ENCODE peak calls at places on chromosomes 6 and 20, in four cellular contexts. T is K562, G is A549, S is SK-N-SH. U is an unnamed sample.

GRCh38 chr6:8238772-8239683 is 136.7 kb upstream of the EEF1E1 start:
- DNase-seq in T (no peak), G (no peak), S (peak), U (no peak)

GRCh38 chr20:48965189-48965910 is 43.8 kb downstream of the ARFGEF2 start:
- DNase-seq in T (no peak), G (no peak), S (no peak), U (no peak)

GRCh38 chr6:31922942-31923341 is 4.6 kb upstream of the C2 start:
- DNase-seq in T (peak), G (no peak), S (no peak), U (no peak)

GRCh38 chr6:16728513-16729182 is 32.6 kb downstream of the ATXN1 start:
- DNase-seq in T (no peak), G (no peak), S (no peak), U (no peak)

GRCh38 chr20:1657556-1658334 is at the start of gene SIRPG:
- DNase-seq in T (no peak), G (no peak), S (no peak), U (no peak)

GRCh38 chr20:16025084-16025483 is 548.2 kb downstream of the KIF16B start:
- DNase-seq in T (no peak), G (no peak), S (no peak), U (no peak)

GRCh38 chr6:43246301-43247114 is 3.2 kb downstream of the TTBK1 start:
- DNase-seq in T (peak), G (peak), S (peak), U (no peak)

GRCh38 chr20:23641936-23642751 is 4.4 kb upstream of the CST3 start:
- DNase-seq in T (no peak), G (no peak), S (no peak), U (no peak)

GRCh38 chr20:13567663-13568062 is 71.1 kb downstream of the TASP1 start:
- DNase-seq in T (no peak), G (no peak), S (no peak), U (no peak)

GRCh38 chr20:8364734-8365078 is 232.6 kb downstream of the PLCB1 start:
- DNase-seq in T (no peak), G (no peak), S (no peak), U (no peak)

GRCh38 chr6:29294499-29294914 is 7.0 kb upstream of the OR14J1 start:
- DNase-seq in T (no peak), G (no peak), S (no peak), U (no peak)

GRCh38 chr6:157599191-157599590 is 218.2 kb downstream of the ZDHHC14 start:
- DNase-seq in T (no peak), G (no peak), S (no peak), U (no peak)

GRCh38 chr6:75337805-75338204 is 53.2 kb upstream of the TMEM30A start:
- DNase-seq in T (no peak), G (no peak), S (no peak), U (no peak)

GRCh38 chr6:42428326-42429041 is 23.2 kb downstream of the TRERF1 start:
- DNase-seq in T (no peak), G (no peak), S (peak), U (no peak)

GRCh38 chr6:397604-398003 is 6.1 kb downstream of the IRF4 start:
- DNase-seq in T (no peak), G (no peak), S (no peak), U (no peak)

GRCh38 chr6:148450866-148451265 is 108.2 kb downstream of the SASH1 start:
- DNase-seq in T (no peak), G (no peak), S (no peak), U (no peak)

GRCh38 chr6:53048431-53049195 is 16.6 kb upstream of the FBXO9 start:
- DNase-seq in T (no peak), G (no peak), S (no peak), U (peak)

GRCh38 chr6:4936681-4937041 is 67.2 kb downstream of the RPP40 start:
- DNase-seq in T (peak), G (peak), S (peak), U (no peak)

DNA sequence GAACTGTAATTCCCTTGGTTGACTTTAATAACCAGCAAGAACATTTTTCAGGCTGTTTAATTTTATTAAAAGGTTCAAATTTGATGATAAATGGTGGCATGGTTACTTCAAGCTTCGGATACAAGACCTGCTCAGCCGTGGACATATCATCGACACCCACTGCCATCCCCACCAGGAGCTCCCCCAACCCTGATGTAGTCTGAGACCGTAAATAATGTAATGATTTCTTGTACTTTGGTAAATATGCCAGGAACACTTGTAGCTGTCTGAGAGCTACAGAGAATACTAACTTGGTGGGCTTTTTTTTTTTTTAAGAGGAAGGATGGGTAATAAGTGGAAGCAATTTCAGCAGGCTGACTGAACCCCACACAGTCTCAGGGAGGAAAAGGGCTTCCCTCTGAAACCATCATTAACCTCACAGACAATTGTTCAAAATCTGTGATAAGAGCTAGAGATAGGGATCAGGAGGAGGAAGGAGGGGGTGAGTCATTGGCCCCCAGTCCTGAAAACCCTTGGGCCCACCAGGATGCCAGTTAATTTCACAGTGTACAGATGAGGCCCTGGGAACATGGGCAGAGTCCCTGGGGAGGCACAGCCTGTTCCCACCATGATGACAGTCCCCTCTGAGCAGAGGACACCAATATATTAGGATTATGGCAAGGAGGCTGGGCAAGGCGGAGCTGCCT is 56.0 kb downstream of the APCDD1L start:
- DNase-seq in T (no peak), G (no peak), S (no peak), U (peak)
- TF ChIP-seq RCOR1 in T (no peak), G (no peak), S (no peak), U (no peak)

GRCh38 chr6:22326500-22326899 is 29.7 kb upstream of the PRL start:
- DNase-seq in T (no peak), G (no peak), S (peak), U (no peak)

GRCh38 chr6:22322103-22322882 is 25.5 kb upstream of the PRL start:
- DNase-seq in T (no peak), G (no peak), S (no peak), U (no peak)

GRCh38 chr6:22325481-22325880 is 28.6 kb upstream of the PRL start:
- DNase-seq in T (no peak), G (no peak), S (no peak), U (no peak)

GRCh38 chr6:22320750-22321149 is 23.9 kb upstream of the PRL start:
- DNase-seq in T (no peak), G (peak), S (no peak), U (no peak)

GRCh38 chr6:22323848-22324247 is 27.0 kb upstream of the PRL start:
- DNase-seq in T (no peak), G (no peak), S (no peak), U (no peak)
- TF ChIP-seq RAD21 in T (no peak), G (no peak), S (no peak), U (no peak)

GRCh38 chr20:50163570-50164317 is 10.2 kb upstream of the PEDS1 start:
- DNase-seq in T (peak), G (no peak), S (no peak), U (no peak)
- TF ChIP-seq CHD2 in T (no peak), G (no peak), S (peak), U (no peak)

DNA sequence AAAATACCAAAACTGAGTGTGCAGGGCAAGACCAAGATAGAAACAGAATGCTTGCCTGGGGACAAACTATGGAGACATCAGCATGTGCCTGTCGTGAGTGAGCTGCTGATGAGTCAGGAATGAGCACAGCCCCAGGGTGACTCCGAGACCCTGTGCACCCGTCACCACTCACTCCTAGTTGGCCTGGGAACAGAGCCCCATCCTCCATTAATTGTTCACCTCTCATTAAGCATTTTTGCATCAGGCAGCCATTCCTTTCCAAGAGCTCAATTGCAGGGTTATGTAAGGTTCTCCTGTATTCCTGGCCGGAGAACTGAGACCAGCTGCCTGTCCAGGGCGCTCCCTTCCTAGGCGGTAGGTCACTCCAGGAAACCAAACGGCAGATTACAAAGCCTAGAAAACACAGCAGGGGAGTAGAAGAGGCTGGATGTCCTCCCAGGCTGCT is 532.8 kb upstream of the JARID2 start:
- DNase-seq in T (peak), G (peak), S (no peak), U (no peak)
- TF ChIP-seq RCOR1 in T (no peak), G (no peak), S (no peak), U (no peak)